ENCODE peak calls at places on chromosomes 5 and 9, in seven cellular contexts. L is testis, Q is gastrocnemius medialis, H is HCT116, N is colonic mucosa, O is ovary, Z is prostate gland. C is an unnamed sample.

GRCh38 chr5:160439205-160439600 is 17.5 kb downstream of the PTTG1 start:
- DNase-seq in L (peak; percentile 95), Q (peak; percentile 39), H (peak; percentile 66), N (peak; percentile 95), O (peak; percentile 82), Z (peak; percentile 71), C (peak; percentile 85)

GRCh38 chr5:138662599-138662998 is 87.4 kb upstream of the HSPA9 start:
- DNase-seq in L (no peak), Q (no peak), H (no peak), N (no peak), O (no peak), Z (no peak), C (no peak)

GRCh38 chr5:17276445-17276844 is 59.0 kb downstream of the BASP1 start:
- DNase-seq in L (no peak), Q (no peak), H (no peak), N (no peak), O (no peak), Z (no peak), C (no peak)

GRCh38 chr5:34698754-34699153 is 42.6 kb downstream of the RAI14 start:
- DNase-seq in L (no peak), Q (no peak), H (no peak), N (peak; percentile 25), O (no peak), Z (no peak), C (no peak)

GRCh38 chr5:1347571-1347970 is 2.7 kb upstream of the CLPTM1L start:
- DNase-seq in L (no peak), Q (no peak), H (no peak), N (no peak), O (no peak), Z (no peak), C (no peak)

GRCh38 chr9:110578896-110579752 is at the start of gene SVEP1:
- DNase-seq in L (peak; percentile 57), Q (no peak), H (no peak), N (no peak), O (peak; percentile 34), Z (no peak), C (peak; percentile 86)

GRCh38 chr5:91556-92263 is at the start of gene PLEKHG4B:
- DNase-seq in L (peak; percentile 26), Q (no peak), H (no peak), N (no peak), O (peak; percentile 49), Z (peak; percentile 51), C (peak; percentile 87)

GRCh38 chr9:83304686-83305085 is 233.5 kb downstream of the FRMD3 start:
- DNase-seq in L (peak; percentile 85), Q (peak; percentile 56), H (no peak), N (peak; percentile 55), O (peak; percentile 90), Z (peak; percentile 71), C (no peak)

GRCh38 chr5:146703499-146703898 is 175.1 kb downstream of the PPP2R2B start:
- DNase-seq in L (no peak), Q (no peak), H (no peak), N (no peak), O (no peak), Z (no peak), C (no peak)

GRCh38 chr5:145464194-145464593 is 370.9 kb downstream of the PRELID2 start:
- DNase-seq in L (no peak), Q (no peak), H (no peak), N (no peak), O (no peak), Z (no peak), C (no peak)

GRCh38 chr9:132543960-132544359 is 38.4 kb upstream of the BARHL1 start:
- DNase-seq in L (no peak), Q (no peak), H (no peak), N (no peak), O (no peak), Z (no peak), C (no peak)

GRCh38 chr5:103362211-103362610 is 103.6 kb downstream of the MACIR start:
- DNase-seq in L (no peak), Q (no peak), H (no peak), N (no peak), O (no peak), Z (no peak), C (no peak)

GRCh38 chr5:135332519-135333150 is 66.4 kb downstream of the MACROH2A1 start:
- DNase-seq in L (no peak), Q (no peak), H (peak; percentile 49), N (no peak), O (no peak), Z (no peak), C (peak; percentile 54)

GRCh38 chr9:115672477-115673316 is 480.9 kb upstream of the PAPPA start:
- DNase-seq in L (no peak), Q (no peak), H (no peak), N (no peak), O (no peak), Z (no peak), C (no peak)

GRCh38 chr9:134367796-134368490 is 41.7 kb downstream of the RXRA start:
- DNase-seq in L (no peak), Q (no peak), H (no peak), N (no peak), O (no peak), Z (peak; percentile 71), C (no peak)

GRCh38 chr5:92927291-92927778 is 653.7 kb downstream of the NR2F1-AS1 start:
- DNase-seq in L (no peak), Q (no peak), H (peak; percentile 72), N (no peak), O (no peak), Z (no peak), C (no peak)

GRCh38 chr9:131492070-131492469 is 10.6 kb upstream of the POMT1 start:
- DNase-seq in L (no peak), Q (peak; percentile 61), H (no peak), N (no peak), O (no peak), Z (no peak), C (no peak)

GRCh38 chr9:95435074-95435728 is 81.6 kb downstream of the PTCH1 start:
- DNase-seq in L (no peak), Q (no peak), H (no peak), N (no peak), O (no peak), Z (no peak), C (no peak)

GRCh38 chr5:168790037-168790635 is 211.0 kb upstream of the PANK3 start:
- DNase-seq in L (no peak), Q (no peak), H (no peak), N (no peak), O (no peak), Z (no peak), C (peak; percentile 3)

GRCh38 chr9:106023455-106023854 is 329.1 kb downstream of the TMEM38B start:
- DNase-seq in L (no peak), Q (no peak), H (no peak), N (no peak), O (no peak), Z (no peak), C (no peak)

GRCh38 chr9:130173462-130173876 is 1.3 kb downstream of the NCS1 start:
- DNase-seq in L (no peak), Q (no peak), H (no peak), N (no peak), O (no peak), Z (no peak), C (peak; percentile 39)
- H3K27ac ChIP-seq in L (no peak overlapping the region), Q (no peak overlapping the region), H (peak overlapping the region; percentile 63), N (peak overlapping the region; percentile 12), O (no peak overlapping the region), Z (peak overlapping the region; percentile 79), C (no peak overlapping the region)

GRCh38 chr9:33295571-33295970 is 5.3 kb downstream of the NFX1 start:
- DNase-seq in L (no peak), Q (no peak), H (no peak), N (no peak), O (no peak), Z (no peak), C (no peak)
- H3K4me1 ChIP-seq in L (peaks cover 27% of the 10 kb centered on the region), Q (peaks cover 84% of the 10 kb centered on the region), H (peaks cover 5% of the 10 kb centered on the region), N (peaks cover 19% of the 10 kb centered on the region), O (peaks cover 14% of the 10 kb centered on the region), Z (peaks cover 7% of the 10 kb centered on the region), C (peaks cover 4% of the 10 kb centered on the region)

GRCh38 chr9:128337972-128338371 is 2.4 kb upstream of the SLC27A4 start:
- DNase-seq in L (no peak), Q (no peak), H (no peak), N (no peak), O (no peak), Z (no peak), C (no peak)

GRCh38 chr9:128342971-128343680 is 2.8 kb downstream of the SLC27A4 start:
- DNase-seq in L (no peak), Q (no peak), H (no peak), N (no peak), O (no peak), Z (no peak), C (no peak)

GRCh38 chr9:128341435-128341849 is 1.1 kb downstream of the SLC27A4 start:
- DNase-seq in L (peak; percentile 58), Q (peak; percentile 29), H (peak; percentile 79), N (peak; percentile 85), O (no peak), Z (peak; percentile 41), C (peak; percentile 69)

GRCh38 chr9:128340691-128341434 is 536 bp downstream of the SLC27A4 start:
- DNase-seq in L (no peak), Q (peak; percentile 4), H (no peak), N (peak; percentile 40), O (peak; percentile 57), Z (no peak), C (peak; percentile 6)

DNA sequence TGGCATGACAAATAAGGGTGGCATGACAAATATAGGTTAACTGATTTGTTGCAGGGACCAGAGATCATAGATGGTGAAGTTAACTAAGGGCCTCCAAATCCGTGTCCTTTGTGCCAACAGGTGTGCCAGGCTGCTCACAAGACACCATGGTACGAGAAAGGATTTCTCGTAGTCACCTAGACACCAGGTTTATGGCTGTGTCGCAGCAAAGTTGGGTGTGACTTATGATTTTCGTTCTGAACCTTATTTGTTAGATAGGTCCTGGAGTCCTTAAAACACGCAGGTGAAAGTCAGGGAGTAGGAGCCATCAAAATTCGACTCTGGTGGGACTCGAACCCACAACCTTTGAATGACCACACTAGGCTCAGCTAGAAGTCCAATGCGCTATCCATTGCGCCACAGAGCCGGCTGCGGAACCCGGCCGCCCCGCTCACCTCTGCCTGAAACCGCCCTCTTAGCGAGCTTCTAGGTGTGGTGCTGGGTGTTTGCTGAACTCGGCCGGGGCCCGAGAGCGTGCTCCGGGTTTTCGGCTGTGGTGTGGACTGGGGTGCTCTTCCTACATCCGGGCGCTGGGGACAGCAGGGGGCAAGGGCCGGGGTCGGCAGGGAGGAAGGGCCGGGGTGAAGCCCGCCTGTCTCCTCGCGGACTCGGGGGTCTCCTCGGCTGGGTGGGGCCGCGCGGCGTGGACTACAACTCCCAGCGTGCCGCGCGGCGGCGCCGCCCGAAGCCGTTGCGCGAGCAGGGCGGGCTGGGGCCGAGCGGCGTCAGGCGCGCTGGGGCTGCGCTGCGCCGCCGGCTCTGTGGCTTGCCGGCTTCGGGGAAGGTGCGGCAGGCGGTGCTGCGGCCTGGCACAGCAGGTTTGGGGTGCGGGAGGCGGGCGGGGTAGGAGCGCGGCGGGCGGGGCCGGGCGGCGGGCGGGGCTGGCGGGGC is at the start of gene SLC27A4:
- DNase-seq in L (peak; percentile 74), Q (peak; percentile 38), H (peak; percentile 71), N (peak; percentile 86), O (peak; percentile 76), Z (peak; percentile 73), C (peak; percentile 90)
- H3K27ac ChIP-seq in L (peak within 1 kb of the TSS; percentile 57), Q (peak within 1 kb of the TSS; percentile 81), H (peak within 1 kb of the TSS; percentile 74), N (peak within 1 kb of the TSS; percentile 87), O (peak within 1 kb of the TSS; percentile 28), Z (peak within 1 kb of the TSS; percentile 83), C (no peak within 1 kb of the TSS)

DNA sequence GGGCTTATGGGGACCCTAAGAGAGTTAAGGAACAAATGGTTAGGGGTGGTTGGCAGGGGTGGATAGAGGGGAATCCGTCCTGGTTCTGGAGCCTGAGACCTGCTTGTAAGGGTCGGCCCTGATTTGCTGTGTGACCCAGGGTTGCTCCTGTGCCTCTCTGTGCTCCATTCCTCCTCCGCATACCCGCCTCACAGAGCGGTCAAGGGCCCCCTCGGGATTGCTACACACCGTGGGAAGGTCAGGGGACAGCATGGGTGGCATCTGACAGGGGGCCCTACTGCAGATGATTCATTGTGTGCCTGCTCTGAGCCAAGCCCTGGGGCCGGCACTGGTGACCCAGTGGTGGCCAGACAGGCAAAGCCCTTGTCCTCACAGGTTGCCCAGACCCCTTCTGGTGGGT is 162.3 kb downstream of the GAPVD1 start:
- DNase-seq in L (no peak), Q (no peak), H (no peak), N (no peak), O (no peak), Z (no peak), C (no peak)
- H3K4me1 ChIP-seq in L (peaks cover 10% of the 10 kb centered on the region), Q (no peaks in the 10 kb centered on the region), H (peaks cover 7% of the 10 kb centered on the region), N (no peaks in the 10 kb centered on the region), O (peaks cover 17% of the 10 kb centered on the region), Z (no peaks in the 10 kb centered on the region), C (no peaks in the 10 kb centered on the region)

C was measured in cardiac muscle cell.